ENCODE peak calls at places on chromosomes 5 and 9, in seven cellular contexts. V is endothelial cell of umbilical vein, K is SK-N-SH, I is HCT116, Z is IMR-90, W is fibroblast of lung, S is H9. U is an unnamed sample.

GRCh38 chr9:100700689-100701318 is 122.9 kb downstream of the CAVIN4 start:
- DNase-seq in W (no peak), K (peak; percentile 23), I (peak; percentile 32), S (peak; percentile 50), Z (peak; percentile 9), V (peak; percentile 38), U (peak; percentile 16)

GRCh38 chr9:76472925-76473324 is 13.9 kb downstream of the GCNT1 start:
- DNase-seq in W (peak; percentile 25), K (no peak), I (no peak), V (peak; percentile 72), Z (no peak), S (no peak), U (peak; percentile 33)

GRCh38 chr5:171628344-171628743 is 157.3 kb upstream of the SMIM23 start:
- DNase-seq in S (peak; percentile 14), Z (no peak), I (no peak), W (no peak), K (no peak), V (no peak), U (no peak)

GRCh38 chr9:84101892-84102632 is 121.5 kb downstream of the RMI1 start:
- DNase-seq in K (peak; percentile 26), S (no peak), W (no peak), I (no peak), V (no peak), Z (no peak), U (no peak)

GRCh38 chr5:1246711-1247431 is 21.7 kb downstream of the SLC6A18 start:
- DNase-seq in V (peak; percentile 24), Z (no peak), I (no peak), W (peak; percentile 18), K (peak; percentile 52), S (peak; percentile 81), U (peak; percentile 24)

GRCh38 chr5:34522599-34523381 is 133.3 kb upstream of the RAI14 start:
- DNase-seq in Z (peak; percentile 92), W (peak; percentile 85), K (peak; percentile 64), S (peak; percentile 92), I (peak; percentile 71), V (no peak), U (peak; percentile 73)

GRCh38 chr5:87120518-87121314 is 147.0 kb upstream of the RASA1 start:
- DNase-seq in K (no peak), Z (peak; percentile 93), I (peak; percentile 85), S (no peak), W (peak; percentile 98), V (peak; percentile 87), U (peak; percentile 99)

GRCh38 chr9:137113385-137114159 is 961 bp downstream of the DPP7 start:
- DNase-seq in I (no peak), V (no peak), K (peak; percentile 76), S (no peak), W (no peak), Z (no peak), U (no peak)

GRCh38 chr5:180090098-180090768 is 18.7 kb upstream of the RNF130 start:
- DNase-seq in S (peak; percentile 95), W (peak; percentile 67), I (peak; percentile 56), Z (peak; percentile 59), V (peak; percentile 77), K (peak; percentile 92), U (peak; percentile 30)

GRCh38 chr5:138654281-138654867 is 79.2 kb upstream of the HSPA9 start:
- DNase-seq in K (no peak), I (no peak), S (no peak), Z (peak; percentile 78), W (peak; percentile 81), V (peak; percentile 45), U (peak; percentile 55)

DNA sequence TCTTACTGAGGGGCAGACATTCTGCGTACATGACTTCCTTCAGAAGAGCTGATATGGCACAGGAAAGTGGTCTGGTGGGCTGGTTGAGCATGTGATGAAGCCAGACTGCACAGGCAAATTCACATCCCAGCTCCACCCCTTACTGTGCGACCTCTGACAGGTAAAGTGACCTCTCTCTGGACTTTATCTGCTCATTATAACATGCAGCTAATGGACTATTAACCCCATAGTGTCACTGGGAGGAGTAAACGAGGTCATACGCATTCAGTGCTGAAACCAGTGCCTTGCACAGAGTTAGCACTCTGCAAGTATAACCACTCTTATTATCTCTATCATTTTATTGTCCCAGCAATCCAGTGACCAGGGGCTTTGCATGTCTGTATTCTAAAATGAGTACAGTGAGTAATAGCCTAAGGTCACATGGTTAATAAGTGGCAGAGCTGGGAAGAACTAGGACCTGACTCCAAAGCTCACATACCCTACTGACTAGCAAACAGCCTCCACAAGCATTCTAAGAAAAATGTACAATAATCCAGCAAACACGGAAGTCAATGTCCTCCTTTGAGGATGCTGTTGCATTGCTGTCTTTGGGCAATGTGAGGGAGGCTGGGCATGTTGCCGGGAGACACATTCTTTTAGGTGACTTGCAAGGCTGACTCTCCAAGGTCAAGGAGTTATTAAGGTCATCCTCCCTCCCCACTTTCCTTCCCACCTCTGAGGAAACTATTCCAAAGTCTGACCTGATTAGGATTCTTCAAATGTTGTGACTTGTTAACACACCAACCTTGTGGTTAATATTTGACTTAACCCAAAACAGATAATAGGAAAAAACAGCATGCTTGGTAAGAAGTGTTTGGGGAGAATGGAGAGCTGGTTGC is 19.0 kb downstream of the GLRX start:
- DNase-seq in W (no peak), I (no peak), Z (no peak), V (no peak), S (no peak), K (no peak), U (no peak)
- H2AFZ ChIP-seq in W (no peak overlapping the region), I (no peak overlapping the region), Z (no peak overlapping the region), V (no peak overlapping the region), S (no peak overlapping the region), K (no peak overlapping the region), U (no peak overlapping the region)

GRCh38 chr9:79800578-79800977 is 228.8 kb downstream of the TLE4 start:
- DNase-seq in Z (peak; percentile 24), S (no peak), W (no peak), K (no peak), V (no peak), I (no peak), U (no peak)

GRCh38 chr9:79799691-79800345 is 228.1 kb downstream of the TLE4 start:
- DNase-seq in I (no peak), S (no peak), K (no peak), W (peak; percentile 76), V (peak; percentile 86), Z (no peak), U (no peak)

GRCh38 chr9:79796411-79796810 is 224.6 kb downstream of the TLE4 start:
- DNase-seq in K (no peak), S (no peak), V (no peak), Z (no peak), W (no peak), I (no peak), U (peak; percentile 15)

GRCh38 chr9:79798450-79798849 is 226.7 kb downstream of the TLE4 start:
- DNase-seq in K (no peak), S (no peak), Z (no peak), I (no peak), W (no peak), V (no peak), U (no peak)

DNA sequence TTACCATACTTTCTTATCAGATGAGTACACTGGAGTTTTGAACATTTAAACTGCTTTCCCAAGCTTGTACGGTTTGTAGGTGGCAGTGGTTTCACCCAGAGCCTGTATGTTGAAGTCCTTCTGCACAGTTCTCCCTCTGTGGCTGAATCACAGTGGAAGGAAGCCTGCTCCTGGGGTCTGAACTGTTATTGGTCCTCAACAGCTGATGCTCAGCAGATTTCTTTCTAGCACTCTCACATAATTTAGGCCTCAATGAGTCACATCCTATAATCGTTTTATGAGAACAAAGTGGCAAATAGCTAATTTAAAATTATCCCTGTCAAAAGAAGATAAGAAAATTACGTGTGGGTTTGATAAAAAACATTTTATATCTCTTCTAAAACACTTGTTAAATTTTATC is 229.7 kb downstream of the TLE4 start:
- DNase-seq in S (no peak), W (peak; percentile 37), Z (no peak), V (peak; percentile 96), K (no peak), I (no peak), U (no peak)
- H3K9me3 ChIP-seq in S (no peaks in the 10 kb centered on the region), W (no peaks in the 10 kb centered on the region), Z (no peaks in the 10 kb centered on the region), V (no peaks in the 10 kb centered on the region), K (peaks cover 2% of the 10 kb centered on the region), I (peaks cover 3% of the 10 kb centered on the region), U (no peaks in the 10 kb centered on the region)

GRCh38 chr5:136028782-136029742 is at the start of gene TGFBI:
- DNase-seq in W (peak; percentile 70), I (no peak), V (peak; percentile 47), S (peak; percentile 73), K (peak; percentile 54), Z (peak; percentile 67), U (peak; percentile 68)
- H3K9ac ChIP-seq in W (peak within 1 kb of the TSS; percentile 82), I (no peak within 1 kb of the TSS), V (no peak within 1 kb of the TSS), S (no peak within 1 kb of the TSS), K (peak within 1 kb of the TSS; percentile 84), Z (peak within 1 kb of the TSS; percentile 99), U (peak within 1 kb of the TSS; percentile 57)

GRCh38 chr5:17129093-17129492 is 88.3 kb upstream of the BASP1 start:
- DNase-seq in W (peak; percentile 35), K (no peak), Z (no peak), S (no peak), V (no peak), I (no peak), U (no peak)
- H2AFZ ChIP-seq in W (peak overlapping the region; percentile 28), K (no peak overlapping the region), Z (peak overlapping the region; percentile 25), S (no peak overlapping the region), V (no peak overlapping the region), I (no peak overlapping the region), U (no peak overlapping the region)

DNA sequence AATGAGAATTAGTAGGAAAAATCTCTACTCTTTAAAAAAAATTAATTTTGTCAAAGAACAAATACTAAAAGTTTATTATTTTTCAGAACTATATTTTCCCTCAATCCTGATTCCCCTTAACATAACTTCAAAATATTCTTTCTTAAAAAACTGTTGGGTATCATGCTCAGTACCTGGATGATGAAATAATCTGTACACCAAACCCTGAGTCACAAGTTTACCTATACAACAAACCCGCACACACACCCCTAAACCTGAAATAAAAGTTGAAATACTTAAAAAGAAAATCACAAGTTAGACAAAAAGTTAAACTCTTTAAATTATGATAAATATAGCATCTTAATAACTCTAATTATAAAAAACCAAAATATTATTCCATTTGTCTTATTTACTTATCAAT is 812.3 kb downstream of the MAT2B start:
- DNase-seq in V (no peak), W (no peak), S (no peak), K (no peak), Z (no peak), I (no peak), U (no peak)
- H3K9me3 ChIP-seq in V (no peaks in the 10 kb centered on the region), W (no peaks in the 10 kb centered on the region), S (no peaks in the 10 kb centered on the region), K (no peaks in the 10 kb centered on the region), Z (no peaks in the 10 kb centered on the region), I (no peaks in the 10 kb centered on the region), U (no peaks in the 10 kb centered on the region)